ENCODE peak calls at places on chromosomes 7 and 10, in six cellular contexts. I is heart right ventricle, T is pancreas, L is left ventricle myocardium inferior, Z is adipocyte, Y is hepatocyte. G is an unnamed sample.

GRCh38 chr10:124736491-124737136 is 7.6 kb downstream of the FAM53B start:
- DNase-seq in I (peak; percentile 87), T (peak; percentile 73), L (peak; percentile 88), Z (peak; percentile 75), Y (peak; percentile 76), G (peak; percentile 85)

GRCh38 chr7:28018851-28019465 is 161.6 kb downstream of the JAZF1 start:
- DNase-seq in I (no peak), T (no peak), L (no peak), Z (no peak), Y (no peak), G (no peak)

GRCh38 chr10:43236176-43236850 is 30.6 kb downstream of the RASGEF1A start:
- DNase-seq in I (no peak), T (no peak), L (no peak), Z (no peak), Y (no peak), G (peak; percentile 41)

GRCh38 chr10:133020193-133020817 is 67.4 kb upstream of the ADGRA1 start:
- DNase-seq in I (no peak), T (peak; percentile 12), L (no peak), Z (no peak), Y (no peak), G (no peak)

GRCh38 chr7:107826451-107826850 is 23.4 kb upstream of the SLC26A3 start:
- DNase-seq in I (no peak), T (no peak), L (no peak), Z (no peak), Y (no peak), G (no peak)

GRCh38 chr7:132275811-132276210 is 300.5 kb downstream of the PLXNA4 start:
- DNase-seq in I (no peak), T (no peak), L (no peak), Z (no peak), Y (no peak), G (no peak)

GRCh38 chr10:93993782-93994668 is at the start of gene PLCE1:
- DNase-seq in I (peak; percentile 46), T (peak; percentile 76), L (peak; percentile 38), Z (peak; percentile 84), Y (peak; percentile 89), G (peak; percentile 83)

GRCh38 chr7:150446288-150446938 is 4.0 kb upstream of the GIMAP8 start:
- DNase-seq in I (no peak), T (no peak), L (no peak), Z (no peak), Y (no peak), G (no peak)

GRCh38 chr7:123604739-123605138 is 3.1 kb downstream of the ASB15 start:
- DNase-seq in I (no peak), T (no peak), L (no peak), Z (peak; percentile 20), Y (no peak), G (no peak)

GRCh38 chr10:47301833-47302232 is 1.8 kb downstream of the GDF10 start:
- DNase-seq in I (no peak), T (peak; percentile 65), L (no peak), Z (no peak), Y (no peak), G (no peak)

GRCh38 chr7:97145068-97145467 is 27.6 kb downstream of the SDHAF3 start:
- DNase-seq in I (no peak), T (no peak), L (no peak), Z (peak; percentile 72), Y (peak; percentile 27), G (no peak)

GRCh38 chr7:55132890-55133551 is 114.2 kb downstream of the EGFR start:
- DNase-seq in I (no peak), T (no peak), L (no peak), Z (peak; percentile 95), Y (peak; percentile 84), G (peak; percentile 73)
- H3K4me3 ChIP-seq in I (no peak overlapping the region), T (no peak overlapping the region), L (no peak overlapping the region), Z (peak overlapping the region; percentile 31), Y (no peak overlapping the region), G (no peak overlapping the region)

GRCh38 chr7:86664486-86664885 is 20.8 kb downstream of the GRM3 start:
- DNase-seq in I (no peak), T (no peak), L (no peak), Z (no peak), Y (no peak), G (no peak)

GRCh38 chr7:86668315-86668714 is 24.6 kb downstream of the GRM3 start:
- DNase-seq in I (no peak), T (no peak), L (no peak), Z (no peak), Y (no peak), G (no peak)

GRCh38 chr7:86664991-86665390 is 21.3 kb downstream of the GRM3 start:
- DNase-seq in I (no peak), T (no peak), L (no peak), Z (no peak), Y (no peak), G (no peak)

GRCh38 chr7:86665669-86666068 is 22.0 kb downstream of the GRM3 start:
- DNase-seq in I (no peak), T (no peak), L (no peak), Z (no peak), Y (no peak), G (no peak)

GRCh38 chr7:86667732-86668131 is 24.0 kb downstream of the GRM3 start:
- DNase-seq in I (no peak), T (no peak), L (no peak), Z (no peak), Y (no peak), G (no peak)
- H3K4me1 ChIP-seq in I (no peaks in the 10 kb centered on the region), T (no peaks in the 10 kb centered on the region), L (no peaks in the 10 kb centered on the region), Z (no peaks in the 10 kb centered on the region), Y (no peaks in the 10 kb centered on the region), G (no peaks in the 10 kb centered on the region)

GRCh38 chr7:74194686-74195085 is 15.1 kb upstream of the LAT2 start:
- DNase-seq in I (no peak), T (no peak), L (no peak), Z (no peak), Y (no peak), G (no peak)
- H3K36me3 ChIP-seq in I (peaks cover 90% of the 10 kb centered on the region), T (peaks cover 53% of the 10 kb centered on the region), L (peaks cover 83% of the 10 kb centered on the region), Z (peaks cover 76% of the 10 kb centered on the region), Y (peaks cover 1% of the 10 kb centered on the region), G (peaks cover 90% of the 10 kb centered on the region)

GRCh38 chr10:10911035-10911434 is 106.6 kb upstream of the CELF2 start:
- DNase-seq in I (no peak), T (no peak), L (no peak), Z (no peak), Y (no peak), G (peak; percentile 58)
- H3K4me3 ChIP-seq in I (no peak overlapping the region), T (no peak overlapping the region), L (peak overlapping the region; percentile 51), Z (peak overlapping the region; percentile 76), Y (no peak overlapping the region), G (no peak overlapping the region)

GRCh38 chr10:129122846-129123245 is 344.2 kb upstream of the MGMT start:
- DNase-seq in I (no peak), T (no peak), L (no peak), Z (no peak), Y (no peak), G (no peak)
- H3K4me1 ChIP-seq in I (no peaks in the 10 kb centered on the region), T (no peaks in the 10 kb centered on the region), L (no peaks in the 10 kb centered on the region), Z (no peaks in the 10 kb centered on the region), Y (no peaks in the 10 kb centered on the region), G (no peaks in the 10 kb centered on the region)

GRCh38 chr7:5497158-5498103 is 73.8 kb upstream of the TNRC18 start:
- DNase-seq in I (no peak), T (no peak), L (no peak), Z (no peak), Y (peak; percentile 46), G (no peak)
- H3K36me3 ChIP-seq in I (peaks cover 43% of the 10 kb centered on the region), T (peaks cover 12% of the 10 kb centered on the region), L (peaks cover 27% of the 10 kb centered on the region), Z (peaks cover 22% of the 10 kb centered on the region), Y (no peaks in the 10 kb centered on the region), G (no peaks in the 10 kb centered on the region)

G was measured in left lung.